ENCODE peak calls at places on chromosomes 7 and 10, in six cellular contexts. B, A, V, X, C and I are unnamed samples.

GRCh38 chr10:43075612-43076003 is 1.3 kb upstream of the RET start:
- DNase-seq in B (no peak), A (no peak), V (no peak), X (no peak), C (no peak), I (no peak)

GRCh38 chr7:45067582-45067981 is 21.2 kb downstream of the NACAD start:
- DNase-seq in B (no peak), A (no peak), V (peak), X (no peak), C (no peak), I (no peak)

GRCh38 chr7:5699951-5700384 is 81.5 kb downstream of the RNF216 start:
- DNase-seq in B (peak), A (no peak), V (no peak), X (peak), C (peak), I (no peak)

GRCh38 chr10:126500185-126500584 is 111.9 kb upstream of the ADAM12 start:
- DNase-seq in B (no peak), A (no peak), V (no peak), X (peak), C (no peak), I (no peak)

GRCh38 chr7:158924956-158925355 is 68.6 kb downstream of the DYNC2I1 start:
- DNase-seq in B (no peak), A (no peak), V (no peak), X (peak), C (no peak), I (peak)

GRCh38 chr10:4688620-4689019 is 137.4 kb upstream of the AKR1E2 start:
- DNase-seq in B (no peak), A (no peak), V (no peak), X (no peak), C (no peak), I (no peak)

GRCh38 chr10:58027431-58027830 is 240.3 kb downstream of the IPMK start:
- DNase-seq in B (no peak), A (no peak), V (no peak), X (peak), C (no peak), I (peak)

GRCh38 chr7:129256221-129256620 is 31.4 kb downstream of the AHCYL2 start:
- DNase-seq in B (no peak), A (no peak), V (no peak), X (no peak), C (no peak), I (no peak)

GRCh38 chr7:22563621-22564241 is 63.7 kb upstream of the STEAP1B start:
- DNase-seq in B (no peak), A (no peak), V (no peak), X (peak), C (no peak), I (no peak)

GRCh38 chr7:116455499-116455898 is 44.0 kb upstream of the CAV2 start:
- DNase-seq in B (no peak), A (no peak), V (no peak), X (no peak), C (no peak), I (no peak)

GRCh38 chr7:123784263-123784662 is 35.5 kb upstream of the WASL start:
- DNase-seq in B (no peak), A (no peak), V (no peak), X (no peak), C (no peak), I (no peak)

GRCh38 chr10:113071446-113071845 is 121.4 kb downstream of the TCF7L2 start:
- DNase-seq in B (no peak), A (no peak), V (no peak), X (peak), C (no peak), I (no peak)